ENCODE peak calls at places on chromosome 19, in nine cellular contexts. L, G, W, E, M, Y, D, S and I are unnamed samples. For H3K4me1, the result is how much of the 10 kb centered on the place peaks cover.

GRCh38 chr19:661427-662196 is 1.4 kb downstream of the RNF126 start:
- DNase-seq in L (no peak), G (no peak), W (no peak), E (no peak), M (no peak), Y (no peak), D (no peak), S (no peak), I (no peak)

GRCh38 chr19:48815870-48816501 is 5.2 kb upstream of the BCAT2 start:
- DNase-seq in L (no peak), G (no peak), W (no peak), E (no peak), M (no peak), Y (peak), D (no peak), S (no peak), I (peak)

GRCh38 chr19:1315470-1316166 is 29.9 kb downstream of the EFNA2 start:
- DNase-seq in L (no peak), G (peak), W (peak), E (peak), M (peak), Y (peak), D (peak), S (no peak), I (peak)

GRCh38 chr19:20413705-20414104 is 151.9 kb downstream of the ZNF737 start:
- DNase-seq in L (no peak), G (no peak), W (no peak), E (no peak), M (no peak), Y (no peak), D (no peak), S (no peak), I (no peak)

GRCh38 chr19:52296400-52296772 is 583 bp upstream of the ZNF480 start:
- DNase-seq in L (no peak), G (no peak), W (no peak), E (no peak), M (no peak), Y (no peak), D (no peak), S (no peak), I (no peak)

GRCh38 chr19:11949201-11949600 is 15.6 kb upstream of the ZNF763 start:
- DNase-seq in L (no peak), G (no peak), W (no peak), E (no peak), M (peak), Y (peak), D (no peak), S (no peak), I (no peak)

GRCh38 chr19:36152886-36153525 is 759 bp upstream of the COX7A1 start:
- DNase-seq in L (no peak), G (no peak), W (peak), E (no peak), M (no peak), Y (peak), D (no peak), S (no peak), I (no peak)

GRCh38 chr19:17183271-17183757 is 31.8 kb upstream of the USE1 start:
- DNase-seq in L (no peak), G (no peak), W (no peak), E (no peak), M (no peak), Y (no peak), D (no peak), S (no peak), I (no peak)

GRCh38 chr19:40225440-40226305 is 816 bp downstream of the CCNP start:
- DNase-seq in L (no peak), G (no peak), W (no peak), E (no peak), M (peak), Y (peak), D (no peak), S (no peak), I (no peak)

GRCh38 chr19:17259934-17260333 is 4.6 kb downstream of the USHBP1 start:
- DNase-seq in L (no peak), G (no peak), W (no peak), E (no peak), M (no peak), Y (no peak), D (no peak), S (no peak), I (no peak)

GRCh38 chr19:15892012-15892411 is 5.9 kb downstream of the CYP4F2 start:
- DNase-seq in L (no peak), G (no peak), W (no peak), E (no peak), M (no peak), Y (no peak), D (no peak), S (no peak), I (no peak)
- TF ChIP-seq CTCF in L (no peak), G (no peak), W (no peak), E (no peak), M (no peak), Y (no peak), D (no peak), S (no peak), I (no peak)

GRCh38 chr19:4138445-4138844 is 14.5 kb upstream of the MAP2K2 start:
- DNase-seq in L (no peak), G (no peak), W (no peak), E (no peak), M (no peak), Y (no peak), D (no peak), S (no peak), I (no peak)
- H3K4me1 ChIP-seq in L (under half), G (under half), W (under half), E (under half), M (under half), Y (under half), D (under half), S (under half), I (under half)

GRCh38 chr19:14371321-14371821 is 9.9 kb upstream of the ADGRE5 start:
- DNase-seq in L (no peak), G (no peak), W (no peak), E (no peak), M (no peak), Y (no peak), D (no peak), S (no peak), I (no peak)

GRCh38 chr19:14367016-14367415 is 14.2 kb upstream of the ADGRE5 start:
- DNase-seq in L (no peak), G (no peak), W (no peak), E (no peak), M (no peak), Y (no peak), D (no peak), S (no peak), I (no peak)

GRCh38 chr19:14368011-14368513 is 13.2 kb upstream of the ADGRE5 start:
- DNase-seq in L (no peak), G (no peak), W (no peak), E (no peak), M (no peak), Y (no peak), D (no peak), S (no peak), I (no peak)

GRCh38 chr19:14369399-14370168 is 11.7 kb upstream of the ADGRE5 start:
- DNase-seq in L (no peak), G (no peak), W (no peak), E (no peak), M (peak), Y (peak), D (no peak), S (no peak), I (no peak)

GRCh38 chr19:14370169-14370998 is 10.9 kb upstream of the ADGRE5 start:
- DNase-seq in L (no peak), G (no peak), W (no peak), E (no peak), M (no peak), Y (no peak), D (no peak), S (no peak), I (no peak)
- H3K4me3 ChIP-seq in L (peak), G (no peak), W (peak), E (no peak), M (no peak), Y (no peak), D (no peak), S (no peak), I (no peak)

GRCh38 chr19:29260477-29261317 is 47.7 kb upstream of the UQCRFS1 start:
- DNase-seq in L (no peak), G (peak), W (no peak), E (no peak), M (no peak), Y (peak), D (no peak), S (no peak), I (peak)
- TF ChIP-seq CTCF in L (no peak), G (peak), W (peak), E (no peak), M (no peak), Y (peak), D (no peak), S (peak), I (peak)